ENCODE peak calls at places on chromosomes 5 and 9, in four cellular contexts. One of them, this sample, is unnamed.

GRCh38 chr9:93587651-93588347 is 11.4 kb downstream of the PHF2 start:
- DNase-seq in CD8-positive, alpha-beta T cell: no peak
- DNase-seq in GM06990: no peak
- DNase-seq in IMR-90: no peak
- DNase-seq in this sample: no peak

GRCh38 chr5:1747803-1748085 is 51.9 kb downstream of the MRPL36 start:
- DNase-seq in IMR-90: no peak
- DNase-seq in CD8-positive, alpha-beta T cell: no peak
- DNase-seq in GM06990: no peak
- DNase-seq in this sample: no peak

GRCh38 chr5:141879941-141880738 is 1.9 kb upstream of the PCDH1 start:
- DNase-seq in CD8-positive, alpha-beta T cell: no peak
- DNase-seq in GM06990: no peak
- DNase-seq in IMR-90: no peak
- DNase-seq in this sample: no peak

GRCh38 chr5:28648108-28648507 is 1609.7 kb upstream of the CDH9 start:
- DNase-seq in CD8-positive, alpha-beta T cell: no peak
- DNase-seq in GM06990: no peak
- DNase-seq in IMR-90: no peak
- DNase-seq in this sample: no peak

GRCh38 chr5:167833456-167833855 is 458.0 kb upstream of the WWC1 start:
- DNase-seq in GM06990: no peak
- DNase-seq in IMR-90: no peak
- DNase-seq in CD8-positive, alpha-beta T cell: no peak
- DNase-seq in this sample: no peak

GRCh38 chr5:142544946-142545652 is 140.8 kb downstream of the FGF1 start:
- DNase-seq in GM06990: no peak
- DNase-seq in CD8-positive, alpha-beta T cell: no peak
- DNase-seq in IMR-90: peak
- DNase-seq in this sample: no peak

GRCh38 chr9:73426226-73426625 is 274.6 kb downstream of the ANXA1 start:
- DNase-seq in GM06990: no peak
- DNase-seq in IMR-90: no peak
- DNase-seq in CD8-positive, alpha-beta T cell: no peak
- DNase-seq in this sample: no peak

GRCh38 chr5:177003649-177004048 is 2.9 kb downstream of the UIMC1 start:
- DNase-seq in CD8-positive, alpha-beta T cell: no peak
- DNase-seq in GM06990: no peak
- DNase-seq in IMR-90: no peak
- DNase-seq in this sample: no peak

GRCh38 chr9:38641985-38642864 is 21.8 kb upstream of the ANKRD18A start:
- DNase-seq in CD8-positive, alpha-beta T cell: no peak
- DNase-seq in GM06990: no peak
- DNase-seq in IMR-90: peak
- DNase-seq in this sample: no peak

GRCh38 chr5:95631991-95632675 is 12.2 kb downstream of the GPR150 start:
- DNase-seq in GM06990: peak
- DNase-seq in IMR-90: peak
- DNase-seq in CD8-positive, alpha-beta T cell: peak
- DNase-seq in this sample: peak

GRCh38 chr5:138954257-138955012 is 79.3 kb upstream of the LRRTM2 start:
- DNase-seq in GM06990: no peak
- DNase-seq in CD8-positive, alpha-beta T cell: no peak
- DNase-seq in IMR-90: no peak
- DNase-seq in this sample: no peak

GRCh38 chr9:76787677-76788076 is 23.4 kb downstream of the PCA3 start:
- DNase-seq in CD8-positive, alpha-beta T cell: no peak
- DNase-seq in IMR-90: no peak
- DNase-seq in GM06990: no peak
- DNase-seq in this sample: no peak

GRCh38 chr5:108607421-108607820 is 140.3 kb upstream of the FER start:
- DNase-seq in GM06990: no peak
- DNase-seq in CD8-positive, alpha-beta T cell: no peak
- DNase-seq in IMR-90: no peak
- DNase-seq in this sample: no peak

GRCh38 chr5:150317048-150318003 is 14.6 kb upstream of the ARSI start:
- DNase-seq in IMR-90: peak
- DNase-seq in CD8-positive, alpha-beta T cell: no peak
- DNase-seq in GM06990: no peak
- DNase-seq in this sample: no peak

GRCh38 chr5:133613743-133614142 is 1.4 kb upstream of the FSTL4 start:
- DNase-seq in CD8-positive, alpha-beta T cell: no peak
- DNase-seq in IMR-90: no peak
- DNase-seq in GM06990: no peak
- DNase-seq in this sample: no peak

GRCh38 chr5:77628840-77629552 is 9.5 kb downstream of the OTP start:
- DNase-seq in CD8-positive, alpha-beta T cell: no peak
- DNase-seq in IMR-90: no peak
- DNase-seq in GM06990: no peak
- DNase-seq in this sample: no peak

GRCh38 chr5:154740483-154740882 is 14.7 kb upstream of the LARP1 start:
- DNase-seq in IMR-90: peak
- DNase-seq in GM06990: no peak
- DNase-seq in CD8-positive, alpha-beta T cell: no peak
- DNase-seq in this sample: no peak

GRCh38 chr5:126645132-126645531 is 44.4 kb downstream of the PHAX start:
- DNase-seq in IMR-90: no peak
- DNase-seq in GM06990: no peak
- DNase-seq in CD8-positive, alpha-beta T cell: no peak
- DNase-seq in this sample: no peak

GRCh38 chr5:131264453-131265200 is 774 bp downstream of the CDC42SE2 start:
- DNase-seq in IMR-90: peak
- DNase-seq in CD8-positive, alpha-beta T cell: no peak
- DNase-seq in GM06990: peak
- DNase-seq in this sample: peak

GRCh38 chr9:128916204-128916603 is 4.6 kb upstream of the PHYHD1 start:
- DNase-seq in GM06990: no peak
- DNase-seq in IMR-90: no peak
- DNase-seq in CD8-positive, alpha-beta T cell: no peak
- DNase-seq in this sample: no peak

GRCh38 chr5:135188233-135188909 is 154.3 kb upstream of the PITX1 start:
- DNase-seq in CD8-positive, alpha-beta T cell: no peak
- DNase-seq in GM06990: no peak
- DNase-seq in IMR-90: no peak
- DNase-seq in this sample: no peak

GRCh38 chr5:130141689-130142320 is 237.5 kb downstream of the CHSY3 start:
- DNase-seq in GM06990: no peak
- DNase-seq in CD8-positive, alpha-beta T cell: no peak
- DNase-seq in IMR-90: no peak
- DNase-seq in this sample: no peak

GRCh38 chr9:36946653-36947052 is 87.4 kb downstream of the PAX5 start:
- DNase-seq in CD8-positive, alpha-beta T cell: no peak
- DNase-seq in GM06990: no peak
- DNase-seq in IMR-90: no peak
- DNase-seq in this sample: no peak

GRCh38 chr5:150544606-150545219 is 36.8 kb downstream of the NDST1 start:
- DNase-seq in CD8-positive, alpha-beta T cell: peak
- DNase-seq in IMR-90: peak
- DNase-seq in GM06990: peak
- DNase-seq in this sample: peak

GRCh38 chr5:125037020-125037419 is 290.6 kb upstream of the ZNF608 start:
- DNase-seq in CD8-positive, alpha-beta T cell: no peak
- DNase-seq in GM06990: no peak
- DNase-seq in IMR-90: no peak
- DNase-seq in this sample: no peak
- TF ChIP-seq CTCF in CD8-positive, alpha-beta T cell: no peak
- TF ChIP-seq CTCF in GM06990: no peak
- TF ChIP-seq CTCF in IMR-90: no peak
- TF ChIP-seq CTCF in this sample: no peak

GRCh38 chr5:180791611-180792213 is 10.9 kb downstream of the MGAT1 start:
- DNase-seq in CD8-positive, alpha-beta T cell: no peak
- DNase-seq in GM06990: no peak
- DNase-seq in IMR-90: no peak
- DNase-seq in this sample: no peak

GRCh38 chr5:180790524-180790923 is 12.1 kb downstream of the MGAT1 start:
- DNase-seq in GM06990: no peak
- DNase-seq in IMR-90: no peak
- DNase-seq in CD8-positive, alpha-beta T cell: no peak
- DNase-seq in this sample: no peak

GRCh38 chr5:180787711-180788431 is 14.7 kb downstream of the MGAT1 start:
- DNase-seq in GM06990: no peak
- DNase-seq in IMR-90: peak
- DNase-seq in CD8-positive, alpha-beta T cell: no peak
- DNase-seq in this sample: no peak

GRCh38 chr5:180792287-180792964 is 10.2 kb downstream of the MGAT1 start:
- DNase-seq in GM06990: no peak
- DNase-seq in CD8-positive, alpha-beta T cell: no peak
- DNase-seq in IMR-90: no peak
- DNase-seq in this sample: no peak

GRCh38 chr5:180790020-180790419 is 12.6 kb downstream of the MGAT1 start:
- DNase-seq in IMR-90: no peak
- DNase-seq in CD8-positive, alpha-beta T cell: no peak
- DNase-seq in GM06990: no peak
- DNase-seq in this sample: no peak
- TF ChIP-seq CTCF in IMR-90: no peak
- TF ChIP-seq CTCF in CD8-positive, alpha-beta T cell: no peak
- TF ChIP-seq CTCF in GM06990: peak
- TF ChIP-seq CTCF in this sample: no peak

GRCh38 chr5:113062869-113063508 is 86.4 kb downstream of the DCP2 start:
- DNase-seq in IMR-90: no peak
- DNase-seq in GM06990: no peak
- DNase-seq in CD8-positive, alpha-beta T cell: no peak
- DNase-seq in this sample: no peak

GRCh38 chr5:113059232-113059805 is 82.7 kb downstream of the DCP2 start:
- DNase-seq in GM06990: no peak
- DNase-seq in CD8-positive, alpha-beta T cell: no peak
- DNase-seq in IMR-90: peak
- DNase-seq in this sample: no peak

GRCh38 chr5:113063927-113064326 is 87.3 kb downstream of the DCP2 start:
- DNase-seq in CD8-positive, alpha-beta T cell: no peak
- DNase-seq in IMR-90: no peak
- DNase-seq in GM06990: no peak
- DNase-seq in this sample: no peak

GRCh38 chr5:113060410-113061025 is 83.9 kb downstream of the DCP2 start:
- DNase-seq in CD8-positive, alpha-beta T cell: no peak
- DNase-seq in IMR-90: no peak
- DNase-seq in GM06990: no peak
- DNase-seq in this sample: no peak

GRCh38 chr5:113061851-113062631 is 85.4 kb downstream of the DCP2 start:
- DNase-seq in GM06990: no peak
- DNase-seq in IMR-90: peak
- DNase-seq in CD8-positive, alpha-beta T cell: no peak
- DNase-seq in this sample: no peak
- TF ChIP-seq CTCF in GM06990: no peak
- TF ChIP-seq CTCF in IMR-90: no peak
- TF ChIP-seq CTCF in CD8-positive, alpha-beta T cell: no peak
- TF ChIP-seq CTCF in this sample: no peak

GRCh38 chr5:149237662-149238061 is 34.0 kb upstream of the AFAP1L1 start:
- DNase-seq in IMR-90: no peak
- DNase-seq in GM06990: no peak
- DNase-seq in CD8-positive, alpha-beta T cell: no peak
- DNase-seq in this sample: no peak
- TF ChIP-seq CTCF in IMR-90: peak
- TF ChIP-seq CTCF in GM06990: no peak
- TF ChIP-seq CTCF in CD8-positive, alpha-beta T cell: no peak
- TF ChIP-seq CTCF in this sample: no peak

DNA sequence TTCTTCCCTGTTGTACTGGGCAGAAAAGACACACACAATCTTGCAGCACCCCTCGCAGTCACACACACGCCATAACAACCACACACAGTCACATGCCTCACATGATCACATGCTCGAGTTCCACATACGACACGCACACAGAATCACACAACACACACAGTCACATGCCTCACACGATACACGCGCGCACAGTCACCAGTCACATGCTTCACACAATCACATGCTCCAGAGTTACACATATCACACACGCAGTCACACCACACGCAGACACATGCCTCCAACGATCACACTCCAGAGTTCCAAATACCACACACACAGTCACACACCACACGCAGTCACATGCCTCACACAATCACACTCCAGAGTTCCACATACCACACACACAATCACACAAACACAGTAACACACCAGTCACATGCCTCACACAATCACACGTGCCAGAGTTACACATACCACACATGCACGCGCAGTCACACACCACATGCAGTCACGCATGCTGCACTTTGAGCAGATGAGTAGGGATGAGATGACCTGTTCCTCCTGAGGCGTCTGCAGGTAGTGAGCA is 49.0 kb upstream of the LRRC14B start:
- DNase-seq in CD8-positive, alpha-beta T cell: no peak
- DNase-seq in GM06990: no peak
- DNase-seq in IMR-90: no peak
- DNase-seq in this sample: no peak
- TF ChIP-seq CTCF in CD8-positive, alpha-beta T cell: no peak
- TF ChIP-seq CTCF in GM06990: no peak
- TF ChIP-seq CTCF in IMR-90: no peak
- TF ChIP-seq CTCF in this sample: no peak

GRCh38 chr5:119961993-119962392 is 332.6 kb downstream of the FAM170A start:
- DNase-seq in IMR-90: no peak
- DNase-seq in CD8-positive, alpha-beta T cell: no peak
- DNase-seq in GM06990: no peak
- DNase-seq in this sample: no peak

GRCh38 chr5:119968690-119969089 is 339.3 kb downstream of the FAM170A start:
- DNase-seq in GM06990: no peak
- DNase-seq in CD8-positive, alpha-beta T cell: no peak
- DNase-seq in IMR-90: no peak
- DNase-seq in this sample: no peak

GRCh38 chr5:119966028-119966427 is 336.7 kb downstream of the FAM170A start:
- DNase-seq in IMR-90: no peak
- DNase-seq in CD8-positive, alpha-beta T cell: no peak
- DNase-seq in GM06990: no peak
- DNase-seq in this sample: no peak
- TF ChIP-seq CTCF in IMR-90: no peak
- TF ChIP-seq CTCF in CD8-positive, alpha-beta T cell: no peak
- TF ChIP-seq CTCF in GM06990: no peak
- TF ChIP-seq CTCF in this sample: no peak

GRCh38 chr9:136678034-136678433 is 9.2 kb downstream of the AGPAT2 start:
- DNase-seq in CD8-positive, alpha-beta T cell: no peak
- DNase-seq in IMR-90: no peak
- DNase-seq in GM06990: no peak
- DNase-seq in this sample: no peak
- TF ChIP-seq CTCF in CD8-positive, alpha-beta T cell: no peak
- TF ChIP-seq CTCF in IMR-90: no peak
- TF ChIP-seq CTCF in GM06990: no peak
- TF ChIP-seq CTCF in this sample: no peak

GRCh38 chr9:109776391-109776790 is 3.6 kb upstream of the PALM2AKAP2 start:
- DNase-seq in CD8-positive, alpha-beta T cell: no peak
- DNase-seq in GM06990: no peak
- DNase-seq in IMR-90: no peak
- DNase-seq in this sample: no peak

GRCh38 chr9:109781086-109781485 is 1.1 kb downstream of the PALM2AKAP2 start:
- DNase-seq in IMR-90: no peak
- DNase-seq in GM06990: no peak
- DNase-seq in CD8-positive, alpha-beta T cell: no peak
- DNase-seq in this sample: no peak

GRCh38 chr9:109780453-109781033 is 545 bp downstream of the PALM2AKAP2 start:
- DNase-seq in GM06990: no peak
- DNase-seq in CD8-positive, alpha-beta T cell: no peak
- DNase-seq in IMR-90: no peak
- DNase-seq in this sample: no peak

GRCh38 chr9:109781541-109782197 is 1.7 kb downstream of the PALM2AKAP2 start:
- DNase-seq in GM06990: no peak
- DNase-seq in CD8-positive, alpha-beta T cell: no peak
- DNase-seq in IMR-90: peak
- DNase-seq in this sample: no peak

GRCh38 chr9:109779711-109780452 is at the start of gene PALM2AKAP2:
- DNase-seq in IMR-90: peak
- DNase-seq in CD8-positive, alpha-beta T cell: no peak
- DNase-seq in GM06990: peak
- DNase-seq in this sample: no peak
- TF ChIP-seq CTCF in IMR-90: peak
- TF ChIP-seq CTCF in CD8-positive, alpha-beta T cell: no peak
- TF ChIP-seq CTCF in GM06990: no peak
- TF ChIP-seq CTCF in this sample: no peak

This sample was measured in natural killer cell.